ENCODE peak calls at places on chromosomes 7 and 10, in five cellular contexts. B, N, R, J and E are unnamed samples.
A peak's percentile ranks its signal among the peaks of the same experiment; 100 is the strongest.

GRCh38 chr7:94530114-94530513 is 20.5 kb downstream of the CASD1 start:
- DNase-seq in B (no peak), N (no peak), R (no peak), J (no peak), E (no peak)

GRCh38 chr10:113442340-113442739 is 110.5 kb upstream of the HABP2 start:
- DNase-seq in B (no peak), N (no peak), R (no peak), J (no peak), E (no peak)

GRCh38 chr10:115432188-115432819 is 339.1 kb downstream of the ATRNL1 start:
- DNase-seq in B (peak; percentile 6), N (no peak), R (no peak), J (no peak), E (no peak)

GRCh38 chr7:38190010-38190409 is 12.0 kb downstream of the STARD3NL start:
- DNase-seq in B (peak; percentile 52), N (no peak), R (no peak), J (no peak), E (no peak)

GRCh38 chr7:12719141-12719919 is 31.9 kb downstream of the ARL4A start:
- DNase-seq in B (peak; percentile 86), N (no peak), R (no peak), J (no peak), E (no peak)

GRCh38 chr10:88077977-88078376 is 214.6 kb downstream of the PTEN start:
- DNase-seq in B (no peak), N (no peak), R (no peak), J (no peak), E (no peak)

GRCh38 chr7:117385340-117386124 is 41.8 kb downstream of the ASZ1 start:
- DNase-seq in B (peak; percentile 53), N (no peak), R (no peak), J (no peak), E (no peak)

GRCh38 chr7:27689045-27689877 is 26.6 kb upstream of the HIBADH start:
- DNase-seq in B (peak; percentile 31), N (no peak), R (no peak), J (no peak), E (no peak)

GRCh38 chr10:99689461-99689860 is 30.2 kb downstream of the ENTPD7 start:
- DNase-seq in B (peak; percentile 33), N (no peak), R (no peak), J (no peak), E (no peak)

GRCh38 chr7:2924866-2925840 is 81.0 kb upstream of the GNA12 start:
- DNase-seq in B (no peak), N (peak; percentile 51), R (no peak), J (peak; percentile 16), E (peak; percentile 33)

GRCh38 chr7:105708681-105709080 is 127.4 kb upstream of the EFCAB10 start:
- DNase-seq in B (no peak), N (no peak), R (no peak), J (no peak), E (no peak)

GRCh38 chr10:112949128-112949823 is 771 bp upstream of the TCF7L2 start:
- DNase-seq in B (peak; percentile 37), N (no peak), R (no peak), J (no peak), E (no peak)

DNA sequence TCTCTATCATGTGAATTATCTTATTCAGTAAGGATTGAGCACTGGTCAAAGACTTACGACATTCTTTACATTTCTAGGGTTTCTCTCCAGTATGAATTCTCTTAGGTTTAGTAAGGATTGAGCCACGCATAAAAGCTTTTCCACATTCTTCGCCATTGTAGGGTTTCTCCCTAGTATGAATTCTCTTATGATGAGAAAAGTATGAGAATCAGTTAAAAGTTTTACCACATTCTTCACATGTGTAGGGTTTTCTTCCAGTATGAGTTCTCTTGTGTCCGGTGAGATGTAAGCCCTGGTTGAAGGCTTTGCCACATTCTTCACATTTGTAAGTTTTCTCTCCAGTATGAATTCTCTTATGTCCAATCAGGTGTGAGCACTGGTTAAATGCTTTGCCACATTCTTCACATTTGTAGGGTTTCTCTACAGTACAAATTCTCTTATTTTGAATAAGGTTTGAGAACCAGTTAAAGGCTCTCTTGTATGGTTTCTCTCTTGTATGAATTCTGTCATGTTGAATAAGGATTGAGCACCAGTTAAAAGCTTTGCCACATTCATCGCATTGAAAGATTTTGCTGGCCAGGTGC is 445.9 kb downstream of the ZNF479 start:
- DNase-seq in B (no peak), N (no peak), R (no peak), J (no peak), E (no peak)
- H3K9me3 ChIP-seq in B (peaks cover 14% of the 10 kb centered on the region), N (no peaks in the 10 kb centered on the region), R (peaks cover 4% of the 10 kb centered on the region), J (peaks cover 96% of the 10 kb centered on the region), E (peaks cover 15% of the 10 kb centered on the region)

GRCh38 chr7:150665882-150666281 is 19.6 kb upstream of the GIMAP2 start:
- DNase-seq in B (no peak), N (no peak), R (no peak), J (no peak), E (no peak)

GRCh38 chr7:150660939-150661613 is 24.4 kb upstream of the GIMAP2 start:
- DNase-seq in B (no peak), N (no peak), R (no peak), J (no peak), E (no peak)

GRCh38 chr7:150666412-150666811 is 19.1 kb upstream of the GIMAP2 start:
- DNase-seq in B (no peak), N (no peak), R (no peak), J (no peak), E (no peak)

GRCh38 chr7:150665075-150665794 is 20.3 kb upstream of the GIMAP2 start:
- DNase-seq in B (no peak), N (no peak), R (no peak), J (no peak), E (no peak)

GRCh38 chr7:150663802-150664494 is 21.6 kb upstream of the GIMAP2 start:
- DNase-seq in B (no peak), N (no peak), R (no peak), J (no peak), E (no peak)
- H3K4me3 ChIP-seq in B (no peak overlapping the region), N (no peak overlapping the region), R (no peak overlapping the region), J (no peak overlapping the region), E (no peak overlapping the region)

GRCh38 chr7:158043461-158044155 is 544.0 kb downstream of the PTPRN2 start:
- DNase-seq in B (no peak), N (peak; percentile 57), R (no peak), J (peak; percentile 36), E (no peak)
- H3K9me3 ChIP-seq in B (peaks cover 47% of the 10 kb centered on the region), N (peaks cover 2% of the 10 kb centered on the region), R (peaks cover 13% of the 10 kb centered on the region), J (peaks cover 20% of the 10 kb centered on the region), E (peaks cover 19% of the 10 kb centered on the region)

DNA sequence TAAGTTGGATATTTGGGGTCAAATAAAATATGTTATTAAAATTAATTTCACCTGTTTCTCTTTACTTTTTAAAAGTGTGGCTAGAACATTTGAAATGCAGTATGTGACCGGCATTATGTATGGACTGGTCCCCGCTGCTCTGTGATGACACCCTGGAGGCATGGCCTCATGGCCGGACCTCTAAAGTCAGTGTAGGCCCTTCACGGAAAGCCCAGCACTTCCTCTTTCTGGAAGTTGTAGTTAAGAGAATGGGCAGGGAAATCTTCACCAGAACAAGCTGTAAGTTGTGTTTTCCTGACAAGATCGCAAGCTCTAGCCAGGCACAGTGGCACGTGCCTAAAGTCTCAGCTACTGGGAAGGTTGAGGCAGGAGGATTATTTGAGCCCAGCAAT is 38.3 kb upstream of the SRGN start:
- DNase-seq in B (no peak), N (no peak), R (no peak), J (peak; percentile 74), E (no peak)
- H3K4me3 ChIP-seq in B (no peak overlapping the region), N (no peak overlapping the region), R (no peak overlapping the region), J (no peak overlapping the region), E (no peak overlapping the region)

GRCh38 chr10:5684971-5685763 is 529 bp downstream of the TASOR2 start:
- DNase-seq in B (peak; percentile 75), N (peak; percentile 81), R (peak; percentile 30), J (peak; percentile 70), E (peak; percentile 64)
- H3K9me3 ChIP-seq in B (no peaks in the 10 kb centered on the region), N (no peaks in the 10 kb centered on the region), R (no peaks in the 10 kb centered on the region), J (no peaks in the 10 kb centered on the region), E (no peaks in the 10 kb centered on the region)

GRCh38 chr7:73442903-73443542 is 9.4 kb downstream of the FZD9 start:
- DNase-seq in B (no peak), N (peak; percentile 46), R (no peak), J (no peak), E (no peak)
- H3K4me3 ChIP-seq in B (no peak overlapping the region), N (no peak overlapping the region), R (no peak overlapping the region), J (no peak overlapping the region), E (no peak overlapping the region)

GRCh38 chr7:64509583-64509982 is 53.3 kb downstream of the ZNF680 start:
- DNase-seq in B (no peak), N (no peak), R (no peak), J (no peak), E (no peak)

DNA sequence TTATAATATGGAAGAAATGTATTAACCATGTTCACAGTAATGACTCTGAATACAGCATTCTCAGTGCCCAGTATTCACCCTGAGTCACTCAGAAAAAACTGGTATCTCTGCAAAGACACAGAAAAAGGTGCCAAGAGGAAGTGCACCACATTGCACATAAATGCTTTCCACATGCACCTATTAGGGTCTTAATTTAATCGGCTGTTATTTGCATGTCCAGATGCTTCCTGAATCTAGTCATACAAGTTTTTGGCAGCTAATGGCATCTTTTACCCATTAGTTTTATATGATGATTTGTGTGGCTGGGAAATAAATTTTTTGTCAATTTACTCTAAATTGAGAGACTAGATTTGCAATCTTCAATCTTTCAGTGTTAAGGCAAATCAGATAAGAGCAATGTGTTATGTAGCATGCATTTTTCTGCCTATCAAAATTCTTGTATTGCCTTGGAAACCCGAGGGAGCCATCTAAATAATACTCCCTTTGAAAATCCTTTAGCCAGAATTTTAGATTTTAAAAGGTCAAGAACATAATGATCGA is 58.2 kb downstream of the ZNF680 start:
- DNase-seq in B (no peak), N (no peak), R (no peak), J (no peak), E (no peak)
- H3K9me3 ChIP-seq in B (peaks cover 16% of the 10 kb centered on the region), N (no peaks in the 10 kb centered on the region), R (peaks cover 5% of the 10 kb centered on the region), J (peaks cover 96% of the 10 kb centered on the region), E (peaks cover 31% of the 10 kb centered on the region)

GRCh38 chr10:86790394-86790793 is 34.0 kb downstream of the BMPR1A start:
- DNase-seq in B (no peak), N (no peak), R (no peak), J (no peak), E (no peak)

GRCh38 chr10:86782691-86783418 is 26.4 kb downstream of the BMPR1A start:
- DNase-seq in B (no peak), N (no peak), R (no peak), J (no peak), E (no peak)

GRCh38 chr10:86786368-86786767 is 29.9 kb downstream of the BMPR1A start:
- DNase-seq in B (no peak), N (no peak), R (no peak), J (no peak), E (no peak)

GRCh38 chr10:86785021-86785420 is 28.6 kb downstream of the BMPR1A start:
- DNase-seq in B (no peak), N (no peak), R (no peak), J (no peak), E (no peak)

GRCh38 chr10:86785968-86786367 is 29.5 kb downstream of the BMPR1A start:
- DNase-seq in B (no peak), N (no peak), R (no peak), J (no peak), E (no peak)
- H3K4me3 ChIP-seq in B (no peak overlapping the region), N (no peak overlapping the region), R (no peak overlapping the region), J (no peak overlapping the region), E (no peak overlapping the region)

DNA sequence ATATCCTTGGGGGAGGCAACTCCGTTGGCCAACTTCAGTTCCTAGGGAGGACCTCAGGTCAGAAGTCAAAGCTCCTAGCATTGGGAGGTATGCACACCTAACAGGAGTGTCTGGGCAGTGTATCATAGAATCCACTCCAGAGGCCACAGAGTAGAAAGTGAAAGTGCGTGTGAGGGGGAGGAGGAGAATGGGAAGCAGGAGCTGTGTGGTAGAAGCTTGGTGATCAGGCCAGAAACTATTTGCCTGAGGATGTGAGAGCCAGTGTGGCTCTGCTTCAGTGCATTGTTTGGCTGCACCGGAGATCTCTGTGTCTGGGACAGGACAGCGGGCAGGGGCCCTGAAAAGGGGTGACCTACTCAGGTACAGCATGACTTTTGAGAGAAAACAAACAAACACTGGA is 557.4 kb upstream of the VSTM2A start:
- DNase-seq in B (no peak), N (no peak), R (no peak), J (no peak), E (no peak)
- H3K9me3 ChIP-seq in B (peaks cover 15% of the 10 kb centered on the region), N (no peaks in the 10 kb centered on the region), R (no peaks in the 10 kb centered on the region), J (peaks cover 23% of the 10 kb centered on the region), E (peaks cover 6% of the 10 kb centered on the region)